ENCODE peak calls at places on chromosome 2, in five cellular contexts. F is EL, M is pulmonary artery endothelial cell, D is amygdala, B is A172. A is an unnamed sample.

GRCh38 chr2:3288455-3289163 is 89.0 kb downstream of the EIPR1 start:
- DNase-seq in F (no peak), M (no peak), D (no peak), B (no peak), A (no peak)

GRCh38 chr2:174326880-174327558 is 7.7 kb upstream of the SP9 start:
- DNase-seq in F (no peak), M (no peak), D (no peak), B (no peak), A (no peak)

GRCh38 chr2:102080451-102081054 is 62.0 kb upstream of the IL1R1 start:
- DNase-seq in F (no peak), M (no peak), D (no peak), B (no peak), A (no peak)

GRCh38 chr2:64913357-64913869 is 75.8 kb upstream of the SLC1A4 start:
- DNase-seq in F (no peak), M (no peak), D (no peak), B (peak), A (no peak)

GRCh38 chr2:101625387-101625786 is 72.1 kb upstream of the MAP4K4 start:
- DNase-seq in F (no peak), M (no peak), D (no peak), B (no peak), A (no peak)

GRCh38 chr2:86297382-86298147 is 39.9 kb downstream of the REEP1 start:
- DNase-seq in F (peak), M (no peak), D (no peak), B (no peak), A (no peak)

GRCh38 chr2:147156970-147157369 is 687.9 kb upstream of the ACVR2A start:
- DNase-seq in F (no peak), M (no peak), D (no peak), B (no peak), A (no peak)

GRCh38 chr2:172409042-172409441 is 18.3 kb upstream of the ITGA6 start:
- DNase-seq in F (no peak), M (no peak), D (no peak), B (no peak), A (no peak)

GRCh38 chr2:175233135-175233719 is 51.7 kb upstream of the ATP5MC3 start:
- DNase-seq in F (peak), M (no peak), D (no peak), B (peak), A (no peak)

GRCh38 chr2:39913648-39914456 is 134.8 kb upstream of the THUMPD2 start:
- DNase-seq in F (peak), M (peak), D (no peak), B (peak), A (no peak)

GRCh38 chr2:239165206-239165831 is 235.5 kb downstream of the HDAC4 start:
- DNase-seq in F (no peak), M (no peak), D (no peak), B (no peak), A (no peak)

GRCh38 chr2:64273524-64274398 is 129.5 kb upstream of the PELI1 start:
- DNase-seq in F (peak), M (peak), D (no peak), B (peak), A (no peak)

GRCh38 chr2:165539985-165540384 is 70.5 kb downstream of the CSRNP3 start:
- DNase-seq in F (no peak), M (no peak), D (no peak), B (no peak), A (no peak)

GRCh38 chr2:101173707-101174295 is 22.6 kb upstream of the TBC1D8 start:
- DNase-seq in F (no peak), M (no peak), D (no peak), B (no peak), A (no peak)

GRCh38 chr2:157771234-157771633 is 104.9 kb downstream of the ACVR1 start:
- DNase-seq in F (no peak), M (no peak), D (no peak), B (no peak), A (no peak)

GRCh38 chr2:29130295-29130694 is 15.1 kb downstream of the CLIP4 start:
- DNase-seq in F (peak), M (no peak), D (no peak), B (peak), A (no peak)

GRCh38 chr2:73776869-73777519 is 2.9 kb downstream of the DUSP11 start:
- DNase-seq in F (peak), M (no peak), D (no peak), B (no peak), A (no peak)

GRCh38 chr2:144237845-144238637 is 281.9 kb downstream of the ZEB2 start:
- DNase-seq in F (no peak), M (no peak), D (no peak), B (no peak), A (no peak)

GRCh38 chr2:222196159-222196558 is 102.6 kb downstream of the PAX3 start:
- DNase-seq in F (no peak), M (no peak), D (no peak), B (no peak), A (no peak)

GRCh38 chr2:236321430-236321829 is 57.2 kb upstream of the ASB18 start:
- DNase-seq in F (no peak), M (no peak), D (no peak), B (no peak), A (no peak)

GRCh38 chr2:16262516-16263178 is 322.3 kb downstream of the MYCN start:
- DNase-seq in F (no peak), M (no peak), D (no peak), B (no peak), A (no peak)

GRCh38 chr2:239714116-239714515 is 311.0 kb downstream of the NDUFA10 start:
- DNase-seq in F (no peak), M (no peak), D (no peak), B (no peak), A (no peak)

GRCh38 chr2:68190991-68191731 is 33.5 kb downstream of the PNO1 start:
- DNase-seq in F (peak), M (no peak), D (no peak), B (peak), A (no peak)

GRCh38 chr2:167048829-167049228 is 160.5 kb downstream of the XIRP2 start:
- DNase-seq in F (peak), M (no peak), D (no peak), B (no peak), A (no peak)

GRCh38 chr2:222352981-222353380 is 54.2 kb upstream of the PAX3 start:
- DNase-seq in F (no peak), M (no peak), D (no peak), B (no peak), A (no peak)

GRCh38 chr2:144256996-144257707 is 262.8 kb downstream of the ZEB2 start:
- DNase-seq in F (peak), M (no peak), D (no peak), B (no peak), A (no peak)

GRCh38 chr2:109129356-109129920 is 433 bp downstream of the SH3RF3 start:
- DNase-seq in F (peak), M (no peak), D (no peak), B (no peak), A (no peak)

GRCh38 chr2:98850074-98850473 is 86.0 kb downstream of the CRACDL start:
- DNase-seq in F (no peak), M (no peak), D (no peak), B (no peak), A (no peak)

GRCh38 chr2:86249843-86250402 is 50.7 kb downstream of the MRPL35 start:
- DNase-seq in F (peak), M (no peak), D (no peak), B (no peak), A (peak)

GRCh38 chr2:44441200-44441599 is 79.5 kb downstream of the CAMKMT start:
- DNase-seq in F (no peak), M (no peak), D (no peak), B (no peak), A (no peak)

GRCh38 chr2:6845312-6845711 is 20.4 kb downstream of the CMPK2 start:
- DNase-seq in F (no peak), M (no peak), D (no peak), B (peak), A (no peak)

GRCh38 chr2:240411261-240412160 is 24.0 kb upstream of the GPC1 start:
- DNase-seq in F (no peak), M (no peak), D (no peak), B (no peak), A (no peak)

GRCh38 chr2:241619602-241620418 is 17.1 kb downstream of the THAP4 start:
- DNase-seq in F (no peak), M (no peak), D (no peak), B (no peak), A (no peak)

GRCh38 chr2:215461836-215462532 is 26.1 kb upstream of the FN1 start:
- DNase-seq in F (peak), M (no peak), D (no peak), B (peak), A (no peak)

GRCh38 chr2:233832869-233833812 is 21.2 kb downstream of the HJURP start:
- DNase-seq in F (peak), M (no peak), D (no peak), B (peak), A (no peak)

GRCh38 chr2:132645176-132645575 is 24.8 kb downstream of the LYPD1 start:
- DNase-seq in F (no peak), M (no peak), D (no peak), B (no peak), A (no peak)

GRCh38 chr2:10913501-10914271 is 2.0 kb downstream of the KCNF1 start:
- DNase-seq in F (no peak), M (no peak), D (no peak), B (no peak), A (no peak)

A was measured in caudate nucleus.